ENCODE peak calls at places on chromosomes 16 and 17, in six cellular contexts. A is GM19239, L is EL, B is esophagus squamous epithelium, O is GM12865, Q is A549. G is an unnamed sample.

GRCh38 chr16:73126453-73126853 is 78.5 kb upstream of the ZFHX3 start:
- DNase-seq in A (no peak), L (peak), B (no peak), O (no peak), Q (peak), G (no peak)

GRCh38 chr17:8892338-8892690 is 24.8 kb upstream of the PIK3R6 start:
- DNase-seq in A (peak), L (no peak), B (no peak), O (peak), Q (no peak), G (no peak)

GRCh38 chr16:13940397-13940933 is 20.5 kb downstream of the ERCC4 start:
- DNase-seq in A (no peak), L (no peak), B (no peak), O (no peak), Q (no peak), G (no peak)

GRCh38 chr17:62750502-62751349 is 57.4 kb downstream of the MARCHF10 start:
- DNase-seq in A (no peak), L (peak), B (no peak), O (no peak), Q (no peak), G (no peak)

GRCh38 chr16:75432828-75433731 is at the start of gene CFDP1:
- DNase-seq in A (peak), L (peak), B (peak), O (peak), Q (peak), G (peak)

GRCh38 chr16:14629612-14629918 is 495 bp downstream of the PARN start:
- DNase-seq in A (no peak), L (peak), B (no peak), O (no peak), Q (no peak), G (no peak)

GRCh38 chr17:44988256-44988942 is 20.3 kb upstream of the C1QL1 start:
- DNase-seq in A (no peak), L (no peak), B (no peak), O (peak), Q (no peak), G (no peak)

GRCh38 chr17:75832164-75832651 is 12.0 kb downstream of the UNC13D start:
- DNase-seq in A (no peak), L (peak), B (no peak), O (no peak), Q (no peak), G (no peak)

GRCh38 chr16:57062329-57062728 is 30.1 kb upstream of the CPNE2 start:
- DNase-seq in A (no peak), L (no peak), B (no peak), O (no peak), Q (no peak), G (no peak)

GRCh38 chr16:15434079-15434424 is 336 bp upstream of the BMERB1 start:
- DNase-seq in A (no peak), L (no peak), B (no peak), O (no peak), Q (no peak), G (no peak)

GRCh38 chr17:53516643-53517042 is 306.1 kb upstream of the KIF2B start:
- DNase-seq in A (no peak), L (peak), B (no peak), O (no peak), Q (peak), G (no peak)

GRCh38 chr16:88314991-88315542 is 67.7 kb upstream of the ZNF469 start:
- DNase-seq in A (no peak), L (no peak), B (no peak), O (no peak), Q (no peak), G (no peak)

GRCh38 chr17:57537524-57538410 is 207.3 kb downstream of the CCDC182 start:
- DNase-seq in A (no peak), L (no peak), B (no peak), O (no peak), Q (no peak), G (no peak)

GRCh38 chr17:68343976-68344375 is 52.7 kb downstream of the ARSG start:
- DNase-seq in A (no peak), L (no peak), B (no peak), O (no peak), Q (peak), G (no peak)

GRCh38 chr16:2520784-2521577 is 810 bp downstream of the AMDHD2 start:
- DNase-seq in A (peak), L (no peak), B (no peak), O (peak), Q (no peak), G (peak)